ENCODE peak calls at places on chromosomes 3 and 15, in six cellular contexts. Y is suprapubic skin, E is transverse colon, M is HepG2, C is SK-N-SH, I is GM12878. S is an unnamed sample. For H3K4me1, the result is how much of the 10 kb centered on the place peaks cover.

GRCh38 chr15:34942363-34942762 is 27.2 kb downstream of the AQR start:
- DNase-seq in Y (no peak), M (no peak), C (no peak), E (no peak), I (no peak), S (no peak)

GRCh38 chr3:172065967-172066762 is 26.8 kb downstream of the FNDC3B start:
- DNase-seq in M (peak), I (peak), E (no peak), C (no peak), Y (no peak), S (no peak)

GRCh38 chr15:34621675-34622074 is 38.2 kb upstream of the GOLGA8B start:
- DNase-seq in E (no peak), M (peak), I (no peak), C (peak), Y (no peak), S (no peak)

GRCh38 chr15:80026754-80027153 is 32.7 kb upstream of the ZFAND6 start:
- DNase-seq in C (no peak), E (no peak), Y (peak), M (no peak), I (no peak), S (no peak)

GRCh38 chr3:192090586-192090985 is 629.6 kb downstream of the PYDC2 start:
- DNase-seq in M (peak), Y (no peak), I (no peak), E (no peak), C (no peak), S (no peak)

GRCh38 chr15:27134481-27134880 is 163.5 kb downstream of the GABRG3 start:
- DNase-seq in Y (no peak), C (no peak), M (no peak), I (no peak), E (no peak), S (no peak)

GRCh38 chr3:119304201-119304713 is 10.1 kb downstream of the ARHGAP31 start:
- DNase-seq in C (no peak), M (no peak), Y (no peak), I (no peak), E (no peak), S (no peak)

GRCh38 chr3:61250784-61251173 is 473 bp downstream of the FHIT start:
- DNase-seq in E (peak), I (peak), C (peak), Y (peak), M (peak), S (no peak)

GRCh38 chr15:59300618-59301139 is 72.0 kb downstream of the MYO1E start:
- DNase-seq in E (peak), C (no peak), I (no peak), Y (no peak), M (no peak), S (no peak)

GRCh38 chr3:187922704-187923393 is 177.6 kb upstream of the BCL6 start:
- DNase-seq in I (no peak), Y (no peak), E (no peak), C (no peak), M (no peak), S (no peak)

GRCh38 chr3:149512073-149512782 is 37.7 kb downstream of the TM4SF4 start:
- DNase-seq in M (peak), E (peak), C (peak), Y (no peak), I (no peak), S (no peak)

GRCh38 chr3:126516936-126517290 is 660 bp downstream of the UROC1 start:
- DNase-seq in C (no peak), E (no peak), I (no peak), Y (no peak), M (no peak), S (no peak)

GRCh38 chr3:156456771-156457224 is 98.1 kb downstream of the SSR3 start:
- DNase-seq in E (no peak), M (peak), C (no peak), Y (no peak), I (no peak), S (no peak)

GRCh38 chr15:82597815-82598214 is 49.3 kb downstream of the CPEB1 start:
- DNase-seq in I (no peak), E (no peak), Y (no peak), C (no peak), M (no peak), S (no peak)

GRCh38 chr3:182450942-182451607 is 342.2 kb upstream of the ATP11B start:
- DNase-seq in I (no peak), C (no peak), Y (no peak), M (no peak), E (no peak), S (no peak)

GRCh38 chr3:99473321-99473751 is 165.1 kb upstream of the COL8A1 start:
- DNase-seq in I (no peak), M (no peak), Y (no peak), E (no peak), C (no peak), S (no peak)

GRCh38 chr3:40417845-40418543 is 31.0 kb downstream of the ENTPD3 start:
- DNase-seq in C (peak), I (no peak), M (no peak), Y (no peak), E (no peak), S (peak)

GRCh38 chr3:30587876-30588275 is 18.5 kb upstream of the TGFBR2 start:
- DNase-seq in E (no peak), Y (no peak), C (no peak), I (no peak), M (no peak), S (no peak)

GRCh38 chr3:146277953-146278631 is 27.2 kb upstream of the PLSCR4 start:
- DNase-seq in E (no peak), M (peak), C (no peak), I (no peak), Y (no peak), S (no peak)

GRCh38 chr3:60613769-60614303 is 637.4 kb downstream of the FHIT start:
- DNase-seq in Y (no peak), M (no peak), C (no peak), I (no peak), E (no peak), S (no peak)

GRCh38 chr15:89221543-89221942 is at the start of gene RLBP1:
- DNase-seq in M (no peak), C (no peak), I (no peak), E (no peak), Y (no peak), S (no peak)

GRCh38 chr3:161104561-161105551 is at the start of gene B3GALNT1:
- DNase-seq in M (no peak), I (no peak), Y (peak), E (peak), C (peak), S (peak)

GRCh38 chr15:89364741-89365450 is 30.3 kb upstream of the POLG start:
- DNase-seq in M (no peak), I (no peak), C (no peak), Y (no peak), E (no peak), S (no peak)

GRCh38 chr3:141241248-141242034 is 9.8 kb downstream of the PXYLP1 start:
- DNase-seq in I (no peak), E (no peak), Y (no peak), M (no peak), C (no peak), S (no peak)

GRCh38 chr3:141239551-141240281 is 8.1 kb downstream of the PXYLP1 start:
- DNase-seq in M (no peak), Y (no peak), C (no peak), E (no peak), I (no peak), S (no peak)

GRCh38 chr3:141242722-141243092 is 11.1 kb downstream of the PXYLP1 start:
- DNase-seq in E (no peak), C (no peak), I (no peak), M (no peak), Y (no peak), S (no peak)

GRCh38 chr3:141242035-141242721 is 10.6 kb downstream of the PXYLP1 start:
- DNase-seq in C (no peak), Y (no peak), I (no peak), M (no peak), E (no peak), S (no peak)

DNA sequence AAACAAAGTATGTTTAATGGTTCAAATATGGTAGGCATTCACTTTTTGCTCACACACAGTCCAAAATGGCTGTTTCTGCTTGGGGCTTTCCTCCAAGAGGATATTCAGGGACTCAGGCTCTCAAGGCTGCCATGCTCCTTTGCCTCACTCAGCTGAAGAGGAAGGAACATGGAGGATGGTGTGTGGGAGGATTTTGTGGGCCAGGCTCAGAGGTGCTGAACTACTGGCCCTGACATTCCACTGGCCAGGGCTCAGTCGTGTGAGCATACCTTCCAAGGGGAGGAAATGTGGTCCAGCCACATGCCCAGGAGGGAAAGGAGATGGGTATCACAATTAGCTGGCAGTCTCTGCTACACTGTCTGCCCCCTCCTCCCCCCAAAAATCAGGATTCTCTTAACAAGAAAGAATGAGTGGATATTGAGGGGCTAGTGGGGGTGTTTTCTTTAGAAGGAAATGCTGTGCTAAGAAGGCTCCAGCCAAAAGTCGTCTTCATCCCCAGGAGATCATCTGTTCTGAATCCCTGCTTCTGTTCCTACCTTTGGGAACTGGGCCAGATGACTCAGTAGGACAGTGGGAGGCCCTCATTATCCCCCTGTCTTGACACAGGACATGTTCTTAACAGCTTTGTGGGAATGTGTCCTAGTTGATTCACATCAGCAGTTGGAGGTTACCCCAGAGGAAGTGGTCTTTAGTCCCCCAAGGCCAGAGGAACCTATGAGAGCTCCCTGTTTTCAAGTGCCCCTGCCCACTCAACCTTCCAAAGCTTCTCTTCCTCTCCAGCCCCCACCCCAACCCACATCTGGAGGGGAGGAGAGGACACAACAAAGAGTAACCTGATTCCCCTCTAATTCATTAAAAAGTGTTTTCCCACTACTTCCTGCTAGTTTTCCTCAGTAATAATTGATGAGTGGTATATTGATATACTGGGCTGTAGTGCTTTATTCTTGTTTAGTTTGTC is 8.9 kb downstream of the PXYLP1 start:
- DNase-seq in E (no peak), M (no peak), C (peak), I (no peak), Y (no peak), S (no peak)
- H3K27ac ChIP-seq in E (no peak), M (no peak), C (peak), I (no peak), Y (no peak), S (no peak)

DNA sequence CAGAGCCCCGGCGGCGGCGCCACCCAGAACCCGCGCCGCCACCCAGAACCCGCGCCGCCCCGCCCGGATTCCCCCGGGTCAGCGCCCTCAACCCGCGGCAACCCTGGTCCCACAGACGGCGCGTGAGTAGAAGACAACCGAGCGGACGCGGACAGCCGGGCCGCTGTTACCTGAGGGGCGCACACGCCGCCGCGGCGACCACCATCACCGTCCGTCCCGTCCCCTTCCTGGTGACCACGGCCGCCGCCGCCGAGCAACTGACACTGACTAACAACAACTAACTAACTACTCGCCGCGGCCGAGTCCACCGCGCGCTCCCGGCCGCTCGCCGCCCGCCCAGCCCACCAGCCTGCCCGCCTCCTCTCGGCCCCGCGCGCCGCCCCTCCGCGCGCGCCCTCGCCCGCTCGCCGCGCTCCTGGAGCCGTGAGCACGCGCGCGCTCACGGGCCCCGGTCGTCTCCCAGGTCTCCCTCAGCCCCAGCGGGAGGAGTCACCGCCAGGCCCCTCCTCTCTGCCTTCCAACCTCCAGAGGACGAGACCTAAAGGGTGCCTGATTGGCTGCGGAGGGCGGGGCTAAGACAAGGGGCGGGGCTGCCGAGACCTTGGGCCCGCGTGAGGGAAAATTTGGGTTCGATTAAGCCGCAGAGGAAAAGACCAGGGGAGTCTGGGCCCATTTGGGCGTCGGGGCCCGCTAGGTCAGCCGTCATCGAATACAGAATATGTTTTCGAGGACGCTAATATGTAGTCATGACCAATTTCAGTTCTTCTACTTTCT is at the start of gene PEAK1:
- DNase-seq in I (peak), E (peak), Y (peak), M (peak), C (peak), S (peak)
- TF ChIP-seq POLR2AphosphoS5 in I (no peak), E (peak), Y (no peak), M (peak), C (peak), S (peak)

GRCh38 chr3:105829879-105830622 is 38.8 kb downstream of the CBLB start:
- DNase-seq in C (no peak), M (no peak), Y (no peak), I (no peak), E (no peak), S (no peak)
- H3K4me1 ChIP-seq in C (under half), M (under half), Y (under half), I (under half), E (under half), S (under half)

GRCh38 chr15:63202858-63203257 is 13.5 kb downstream of the RAB8B start:
- DNase-seq in Y (no peak), E (no peak), C (no peak), M (no peak), I (no peak), S (no peak)
- H3K27ac ChIP-seq in Y (no peak), E (no peak), C (no peak), M (no peak), I (peak), S (no peak)

GRCh38 chr15:70835415-70835814 is 18.5 kb downstream of the LARP6 start:
- DNase-seq in C (peak), M (no peak), E (no peak), Y (peak), I (no peak), S (no peak)
- TF ChIP-seq POLR2AphosphoS5 in C (no peak), M (no peak), E (no peak), Y (peak), I (no peak), S (no peak)

GRCh38 chr15:77497108-77497737 is 76.5 kb downstream of the HMG20A start:
- DNase-seq in I (no peak), E (peak), C (peak), Y (no peak), M (no peak), S (no peak)

GRCh38 chr15:77497942-77498361 is 77.3 kb downstream of the HMG20A start:
- DNase-seq in C (peak), E (no peak), M (no peak), Y (no peak), I (no peak), S (no peak)

GRCh38 chr15:77496710-77497107 is 76.0 kb downstream of the HMG20A start:
- DNase-seq in C (peak), M (peak), Y (peak), E (peak), I (no peak), S (peak)

GRCh38 chr15:77494073-77494472 is 73.4 kb downstream of the HMG20A start:
- DNase-seq in Y (no peak), C (no peak), I (no peak), M (no peak), E (no peak), S (no peak)

GRCh38 chr15:77495806-77496589 is 75.3 kb downstream of the HMG20A start:
- DNase-seq in Y (no peak), E (no peak), M (no peak), C (no peak), I (no peak), S (no peak)
- H3K4me1 ChIP-seq in Y (half or more), E (under half), M (under half), C (under half), I (under half), S (half or more)

DNA sequence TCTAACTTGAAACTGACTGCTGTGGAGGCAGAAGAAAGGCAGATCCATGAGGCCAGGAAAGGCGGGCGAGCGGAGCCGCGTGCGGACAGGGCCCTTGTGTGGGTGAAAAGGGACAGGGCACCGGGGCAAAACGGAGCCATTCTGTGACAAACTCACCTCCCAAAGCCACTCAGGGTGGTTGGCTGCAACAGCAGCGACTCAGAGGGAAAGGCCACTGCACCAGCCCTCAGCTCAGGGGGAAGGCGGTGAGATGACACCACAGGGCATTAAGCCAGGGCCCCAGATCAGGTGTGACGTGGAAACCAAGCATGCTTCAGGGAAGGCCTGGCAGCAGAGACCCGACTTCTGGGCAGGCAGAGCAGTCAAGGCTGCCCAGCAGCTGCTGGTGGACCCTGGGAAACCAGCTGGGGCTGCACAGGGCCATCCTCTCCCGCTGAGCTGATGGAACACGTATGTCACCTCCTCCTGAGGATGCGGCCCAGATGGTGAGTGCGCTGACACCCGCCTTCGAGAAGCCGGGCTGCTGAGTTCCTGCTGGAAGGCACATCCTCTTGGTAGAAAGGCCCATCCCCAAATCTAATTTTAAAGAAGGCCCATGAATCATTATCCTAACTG is 82.3 kb downstream of the CHSY1 start:
- DNase-seq in Y (peak), C (no peak), I (no peak), E (no peak), M (no peak), S (no peak)
- H3K27ac ChIP-seq in Y (peak), C (no peak), I (no peak), E (no peak), M (no peak), S (peak)

GRCh38 chr3:11705049-11705448 is 61.3 kb upstream of the VGLL4 start:
- DNase-seq in M (no peak), Y (no peak), I (no peak), E (no peak), C (no peak), S (no peak)
- TF ChIP-seq POLR2AphosphoS5 in M (no peak), Y (no peak), I (no peak), E (no peak), C (no peak), S (no peak)

GRCh38 chr3:120442975-120443517 is 7.7 kb downstream of the FSTL1 start:
- DNase-seq in Y (no peak), E (no peak), M (no peak), C (no peak), I (no peak), S (no peak)

GRCh38 chr3:120438971-120439370 is 11.8 kb downstream of the FSTL1 start:
- DNase-seq in C (no peak), Y (no peak), I (no peak), E (peak), M (no peak), S (no peak)

GRCh38 chr3:120440762-120441161 is 10.0 kb downstream of the FSTL1 start:
- DNase-seq in Y (peak), M (no peak), I (no peak), E (no peak), C (no peak), S (no peak)

GRCh38 chr3:120440001-120440703 is 10.6 kb downstream of the FSTL1 start:
- DNase-seq in Y (peak), M (no peak), C (no peak), I (no peak), E (no peak), S (no peak)

DNA sequence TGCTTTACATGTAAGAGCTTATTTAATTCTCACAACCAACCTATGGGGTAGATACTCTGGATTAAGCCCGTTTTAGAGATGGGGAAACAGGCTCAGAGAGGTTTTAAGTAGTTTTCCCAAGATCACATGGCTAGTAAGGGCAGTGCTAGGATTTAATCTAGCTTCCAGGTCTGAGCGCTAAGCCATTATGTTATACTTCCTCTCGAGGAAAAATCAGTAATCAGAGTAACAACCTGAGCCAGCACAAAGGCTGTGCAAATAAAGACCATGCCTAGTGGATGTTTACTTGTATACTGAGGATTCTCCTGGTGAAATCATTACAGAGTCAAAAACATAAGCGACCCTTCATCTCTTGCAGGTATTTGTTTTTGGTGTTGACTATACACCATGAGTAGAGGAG is 9.0 kb downstream of the FSTL1 start:
- DNase-seq in M (no peak), E (no peak), C (no peak), Y (no peak), I (no peak), S (no peak)
- H3K4me1 ChIP-seq in M (under half), E (under half), C (under half), Y (under half), I (under half), S (under half)

GRCh38 chr15:65584241-65584640 is 26.7 kb downstream of the INTS14 start:
- DNase-seq in C (no peak), E (no peak), Y (no peak), M (no peak), I (no peak), S (no peak)
- H3K27ac ChIP-seq in C (peak), E (no peak), Y (no peak), M (peak), I (no peak), S (no peak)